ENCODE peak calls at places on chromosomes 13 and 19, in five cellular contexts. B, E, R, Z and V are unnamed samples.

GRCh38 chr19:23384166-23384565 is 11.1 kb downstream of the ZNF91 start:
- DNase-seq in Z (no peak), B (no peak), R (no peak), E (no peak), V (no peak)

GRCh38 chr13:80215368-80215767 is 125.6 kb downstream of the SPRY2 start:
- DNase-seq in Z (no peak), B (no peak), R (no peak), E (no peak), V (no peak)

GRCh38 chr19:33770107-33770506 is 26.6 kb upstream of the KCTD15 start:
- DNase-seq in E (no peak), Z (no peak), R (no peak), B (no peak), V (no peak)

GRCh38 chr13:65660696-65661095 is 1569.4 kb downstream of the PCDH9 start:
- DNase-seq in R (no peak), E (no peak), Z (no peak), B (no peak), V (no peak)

GRCh38 chr19:3642987-3643386 is 16.4 kb upstream of the CACTIN start:
- DNase-seq in Z (no peak), R (peak; percentile 58), B (peak; percentile 95), E (peak; percentile 6), V (no peak)

GRCh38 chr13:101219609-101220265 is 196.6 kb downstream of the NALCN start:
- DNase-seq in Z (no peak), B (no peak), R (no peak), E (no peak), V (no peak)

GRCh38 chr19:41089955-41090354 is 1.7 kb downstream of the CYP2A13 start:
- DNase-seq in E (no peak), B (no peak), R (peak; percentile 79), Z (no peak), V (no peak)

GRCh38 chr13:27954406-27954851 is 14.7 kb downstream of the CDX2 start:
- DNase-seq in B (no peak), R (peak; percentile 75), Z (no peak), E (peak; percentile 31), V (peak; percentile 75)

GRCh38 chr19:33409906-33410685 is 36.6 kb downstream of the CEBPG start:
- DNase-seq in E (no peak), B (no peak), R (no peak), Z (no peak), V (no peak)

GRCh38 chr13:33032037-33032625 is 15.9 kb downstream of the KL start:
- DNase-seq in Z (no peak), E (no peak), R (no peak), B (no peak), V (no peak)

DNA sequence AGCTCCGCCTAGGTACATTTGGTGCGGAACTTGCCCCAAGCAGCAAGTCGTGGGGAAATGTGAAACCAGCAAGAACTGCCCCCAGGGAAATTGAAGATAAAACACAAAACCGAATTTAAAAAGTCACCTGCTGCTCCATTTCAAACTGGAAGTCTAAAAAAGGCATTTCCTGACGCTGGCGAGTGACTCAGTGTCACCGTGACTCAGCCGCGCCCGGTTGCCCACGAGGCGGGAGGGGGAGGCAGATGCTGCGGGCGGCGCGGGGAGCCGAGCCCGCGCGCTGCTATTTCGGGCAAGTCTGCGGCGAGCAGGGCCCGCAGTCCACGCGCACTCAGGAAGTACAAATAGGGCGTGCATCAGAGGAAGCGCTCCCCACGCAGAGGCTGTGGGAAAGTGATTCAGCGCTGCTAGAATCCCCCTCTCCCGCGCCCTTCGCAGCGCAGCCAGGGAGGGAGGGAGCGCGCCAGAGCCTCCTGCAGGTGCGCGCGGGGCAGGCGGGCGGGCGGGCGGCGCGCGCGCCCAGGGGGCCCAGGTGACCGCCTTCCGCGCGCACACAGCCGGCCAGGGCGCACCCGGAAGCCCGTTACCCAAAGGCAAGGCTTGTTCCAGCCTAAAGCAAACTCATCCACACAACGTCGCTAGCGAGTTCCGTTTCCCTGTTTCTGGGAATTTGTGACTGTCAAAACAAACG is 168.8 kb downstream of the COL4A1 start:
- DNase-seq in B (peak; percentile 21), R (peak; percentile 80), Z (no peak), E (peak; percentile 74), V (peak; percentile 90)
- TF ChIP-seq POLR2AphosphoS5 in B (no peak), R (peak; percentile 62), Z (peak; percentile 37), E (peak; percentile 80), V (peak; percentile 47)

GRCh38 chr19:45692187-45693111 is at the start of gene QPCTL:
- DNase-seq in E (peak; percentile 100), B (peak; percentile 88), R (peak; percentile 100), Z (peak; percentile 98), V (peak; percentile 97)
- TF ChIP-seq POLR2AphosphoS5 in E (peak; percentile 73), B (peak; percentile 70), R (peak; percentile 94), Z (peak; percentile 13), V (peak; percentile 91)

GRCh38 chr13:23488442-23488841 is 54.9 kb upstream of the SACS start:
- DNase-seq in E (peak; percentile 16), B (no peak), Z (no peak), R (no peak), V (no peak)
- TF ChIP-seq POLR2AphosphoS5 in E (no peak), B (no peak), Z (peak; percentile 24), R (no peak), V (no peak)

GRCh38 chr19:17811681-17812080 is 9.6 kb downstream of the INSL3 start:
- DNase-seq in E (no peak), Z (no peak), B (no peak), R (no peak), V (no peak)
- TF ChIP-seq POLR2AphosphoS5 in E (no peak), Z (no peak), B (no peak), R (no peak), V (no peak)

GRCh38 chr19:16425019-16425418 is 46.8 kb downstream of the EPS15L1 start:
- DNase-seq in E (no peak), B (no peak), Z (no peak), R (no peak), V (no peak)

GRCh38 chr19:16425993-16426392 is 45.8 kb downstream of the EPS15L1 start:
- DNase-seq in Z (no peak), R (no peak), B (no peak), E (no peak), V (no peak)

GRCh38 chr19:16428372-16429036 is 43.3 kb downstream of the EPS15L1 start:
- DNase-seq in B (no peak), E (no peak), Z (no peak), R (no peak), V (no peak)

GRCh38 chr19:16429759-16430091 is 42.0 kb downstream of the EPS15L1 start:
- DNase-seq in R (no peak), E (no peak), Z (no peak), B (no peak), V (no peak)

GRCh38 chr19:16429066-16429758 is 42.6 kb downstream of the EPS15L1 start:
- DNase-seq in E (peak; percentile 21), Z (no peak), R (no peak), B (no peak), V (no peak)
- TF ChIP-seq POLR2AphosphoS5 in E (no peak), Z (no peak), R (no peak), B (no peak), V (peak; percentile 41)

GRCh38 chr13:85666356-85666755 is 132.9 kb downstream of the SLITRK6 start:
- DNase-seq in R (peak; percentile 85), E (no peak), Z (no peak), B (no peak), V (no peak)

GRCh38 chr13:85665286-85665685 is 133.9 kb downstream of the SLITRK6 start:
- DNase-seq in R (peak; percentile 19), B (no peak), Z (no peak), E (no peak), V (no peak)

GRCh38 chr13:85657942-85658341 is 141.3 kb downstream of the SLITRK6 start:
- DNase-seq in E (no peak), Z (no peak), R (no peak), B (no peak), V (no peak)

GRCh38 chr13:85659493-85659892 is 139.7 kb downstream of the SLITRK6 start:
- DNase-seq in B (no peak), R (no peak), Z (no peak), E (no peak), V (no peak)

DNA sequence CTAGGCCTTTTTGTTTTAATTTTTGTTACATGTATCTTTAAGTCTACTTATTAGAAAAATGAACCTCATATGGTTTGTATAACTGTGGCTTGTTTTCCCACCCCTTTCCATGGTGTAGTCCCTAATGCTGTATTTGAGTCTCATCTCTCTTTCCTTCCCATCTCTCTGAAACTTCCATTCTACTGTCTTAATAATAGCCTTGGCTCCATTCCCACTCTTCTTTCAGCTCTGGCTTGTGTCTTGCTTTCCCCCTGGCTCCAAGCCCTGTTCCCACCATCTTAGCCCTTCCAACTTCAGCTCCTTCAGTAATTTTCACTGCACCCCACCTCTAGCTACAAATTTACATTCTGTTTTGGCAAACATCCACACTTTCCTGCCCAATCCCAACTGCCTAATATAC is 137.6 kb downstream of the SLITRK6 start:
- DNase-seq in E (no peak), B (no peak), R (no peak), Z (no peak), V (no peak)
- TF ChIP-seq POLR2AphosphoS5 in E (no peak), B (no peak), R (no peak), Z (no peak), V (no peak)

GRCh38 chr13:36518707-36519106 is 86.4 kb downstream of the CCNA1 start:
- DNase-seq in B (no peak), E (no peak), Z (no peak), R (no peak), V (no peak)
- TF ChIP-seq POLR2AphosphoS5 in B (no peak), E (no peak), Z (no peak), R (no peak), V (no peak)

GRCh38 chr13:26017196-26017921 is 34.5 kb downstream of the SHISA2 start:
- DNase-seq in E (no peak), R (no peak), B (no peak), Z (no peak), V (no peak)
- TF ChIP-seq POLR2AphosphoS5 in E (no peak), R (no peak), B (no peak), Z (no peak), V (no peak)

GRCh38 chr19:52897149-52897935 is at the start of gene ZNF320:
- DNase-seq in Z (peak; percentile 98), R (peak; percentile 99), E (peak; percentile 96), B (peak; percentile 97), V (peak; percentile 98)
- TF ChIP-seq POLR2AphosphoS5 in Z (peak; percentile 69), R (peak; percentile 96), E (peak; percentile 70), B (peak; percentile 92), V (peak; percentile 94)

DNA sequence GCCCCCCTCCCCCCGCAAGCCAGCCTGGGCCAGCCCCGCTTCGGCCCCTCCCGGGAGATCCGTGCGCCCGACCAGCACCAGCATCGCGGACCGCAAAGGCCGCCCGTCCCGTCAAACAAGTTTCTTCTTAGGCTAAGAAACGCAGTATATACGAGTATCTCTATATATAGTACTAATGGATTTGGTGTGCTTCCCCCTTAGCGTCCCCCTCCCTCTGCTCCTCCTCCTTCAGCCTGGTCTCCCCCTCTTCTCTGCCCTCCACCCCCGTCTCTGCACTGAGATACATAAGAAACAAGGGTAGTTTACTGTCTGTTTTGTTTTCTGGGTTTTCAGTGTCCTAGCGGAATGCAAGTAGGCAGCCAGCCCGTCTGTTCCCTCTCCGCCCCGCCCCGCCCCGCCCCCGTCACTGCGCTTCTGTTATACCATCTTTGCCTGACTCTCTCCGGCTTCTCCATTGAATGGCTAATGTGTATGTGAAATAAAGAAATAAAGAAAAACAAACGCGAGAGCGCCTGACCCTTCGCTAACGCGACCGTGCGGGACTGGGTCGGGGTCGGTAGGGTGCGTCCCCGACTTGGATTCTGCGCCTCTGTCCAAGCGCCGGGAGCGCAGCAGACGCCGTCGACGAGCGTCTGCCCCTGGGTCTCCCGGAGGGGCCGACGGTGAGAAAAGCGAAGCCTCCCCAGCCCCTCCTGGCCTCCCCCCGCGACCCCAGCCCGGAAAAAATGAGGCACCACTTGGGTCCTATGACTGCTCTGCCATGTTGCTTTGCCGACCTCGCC is 4.2 kb downstream of the LYL1 start:
- DNase-seq in Z (no peak), R (peak; percentile 72), B (peak; percentile 25), E (peak; percentile 72), V (peak; percentile 90)
- TF ChIP-seq POLR2AphosphoS5 in Z (no peak), R (no peak), B (peak; percentile 12), E (no peak), V (peak; percentile 67)